ENCODE peak calls at places on chromosomes 4 and X, in nine cellular contexts. One of them, this sample, is unnamed.
A peak's percentile ranks its signal among the peaks of the same experiment; 100 is the strongest.

GRCh38 chr4:153465583-153465921 is 608 bp upstream of the TMEM131L start:
- DNase-seq in non-pigmented ciliary epithelial cell: no peak
- DNase-seq in effector CD4-positive, alpha-beta T cell: peak; percentile 20
- DNase-seq in HTR-8/SVneo: peak; percentile 57
- DNase-seq in amniotic stem cell: peak; percentile 29
- DNase-seq in RKO: peak; percentile 83
- DNase-seq in kidney glomerular epithelial cell: peak; percentile 34
- DNase-seq in neural crest cell: peak; percentile 44
- DNase-seq in nephron progenitor cell: peak; percentile 45
- DNase-seq in this sample: no peak

GRCh38 chrX:142637206-142637605 is 388.5 kb upstream of the SPANXN4 start:
- DNase-seq in non-pigmented ciliary epithelial cell: no peak
- DNase-seq in nephron progenitor cell: no peak
- DNase-seq in amniotic stem cell: no peak
- DNase-seq in neural crest cell: no peak
- DNase-seq in effector CD4-positive, alpha-beta T cell: no peak
- DNase-seq in HTR-8/SVneo: no peak
- DNase-seq in kidney glomerular epithelial cell: no peak
- DNase-seq in RKO: no peak
- DNase-seq in this sample: no peak

GRCh38 chr4:40918330-40918729 is 168.6 kb downstream of the NSUN7 start:
- DNase-seq in RKO: no peak
- DNase-seq in effector CD4-positive, alpha-beta T cell: no peak
- DNase-seq in HTR-8/SVneo: peak; percentile 21
- DNase-seq in amniotic stem cell: peak; percentile 38
- DNase-seq in neural crest cell: no peak
- DNase-seq in non-pigmented ciliary epithelial cell: peak; percentile 40
- DNase-seq in kidney glomerular epithelial cell: no peak
- DNase-seq in nephron progenitor cell: no peak
- DNase-seq in this sample: no peak

GRCh38 chr4:7620086-7620813 is 185.5 kb upstream of the PSAPL1 start:
- DNase-seq in kidney glomerular epithelial cell: no peak
- DNase-seq in RKO: no peak
- DNase-seq in neural crest cell: no peak
- DNase-seq in HTR-8/SVneo: no peak
- DNase-seq in non-pigmented ciliary epithelial cell: no peak
- DNase-seq in amniotic stem cell: no peak
- DNase-seq in nephron progenitor cell: no peak
- DNase-seq in effector CD4-positive, alpha-beta T cell: no peak
- DNase-seq in this sample: no peak

GRCh38 chrX:152861116-152861515 is 30.3 kb downstream of the NSDHL start:
- DNase-seq in effector CD4-positive, alpha-beta T cell: no peak
- DNase-seq in amniotic stem cell: no peak
- DNase-seq in kidney glomerular epithelial cell: no peak
- DNase-seq in HTR-8/SVneo: no peak
- DNase-seq in RKO: no peak
- DNase-seq in neural crest cell: no peak
- DNase-seq in nephron progenitor cell: peak; percentile 52
- DNase-seq in non-pigmented ciliary epithelial cell: no peak
- DNase-seq in this sample: no peak

GRCh38 chrX:48769230-48769629 is 7.7 kb downstream of the GLOD5 start:
- DNase-seq in nephron progenitor cell: no peak
- DNase-seq in effector CD4-positive, alpha-beta T cell: no peak
- DNase-seq in RKO: no peak
- DNase-seq in amniotic stem cell: no peak
- DNase-seq in kidney glomerular epithelial cell: no peak
- DNase-seq in HTR-8/SVneo: no peak
- DNase-seq in non-pigmented ciliary epithelial cell: no peak
- DNase-seq in neural crest cell: no peak
- DNase-seq in this sample: no peak

GRCh38 chr4:153541426-153542096 is 75.4 kb downstream of the TMEM131L start:
- DNase-seq in amniotic stem cell: peak; percentile 44
- DNase-seq in kidney glomerular epithelial cell: no peak
- DNase-seq in HTR-8/SVneo: peak; percentile 37
- DNase-seq in nephron progenitor cell: no peak
- DNase-seq in effector CD4-positive, alpha-beta T cell: no peak
- DNase-seq in non-pigmented ciliary epithelial cell: peak; percentile 86
- DNase-seq in RKO: peak; percentile 46
- DNase-seq in neural crest cell: no peak
- DNase-seq in this sample: no peak

GRCh38 chr4:110669663-110670062 is 46.8 kb upstream of the PITX2 start:
- DNase-seq in amniotic stem cell: no peak
- DNase-seq in kidney glomerular epithelial cell: no peak
- DNase-seq in neural crest cell: no peak
- DNase-seq in non-pigmented ciliary epithelial cell: no peak
- DNase-seq in RKO: peak; percentile 11
- DNase-seq in nephron progenitor cell: no peak
- DNase-seq in HTR-8/SVneo: no peak
- DNase-seq in effector CD4-positive, alpha-beta T cell: no peak
- DNase-seq in this sample: no peak

GRCh38 chrX:103616676-103617186 is 9.0 kb downstream of the TCEAL3 start:
- DNase-seq in kidney glomerular epithelial cell: no peak
- DNase-seq in effector CD4-positive, alpha-beta T cell: no peak
- DNase-seq in HTR-8/SVneo: no peak
- DNase-seq in neural crest cell: no peak
- DNase-seq in RKO: no peak
- DNase-seq in nephron progenitor cell: no peak
- DNase-seq in non-pigmented ciliary epithelial cell: no peak
- DNase-seq in amniotic stem cell: no peak
- DNase-seq in this sample: no peak

GRCh38 chr4:86432552-86433134 is 72.8 kb upstream of the MAPK10 start:
- DNase-seq in nephron progenitor cell: no peak
- DNase-seq in kidney glomerular epithelial cell: no peak
- DNase-seq in HTR-8/SVneo: no peak
- DNase-seq in neural crest cell: no peak
- DNase-seq in amniotic stem cell: no peak
- DNase-seq in effector CD4-positive, alpha-beta T cell: no peak
- DNase-seq in non-pigmented ciliary epithelial cell: no peak
- DNase-seq in RKO: no peak
- DNase-seq in this sample: no peak

GRCh38 chrX:22122510-22122909 is 90.4 kb downstream of the PHEX start:
- DNase-seq in kidney glomerular epithelial cell: no peak
- DNase-seq in neural crest cell: no peak
- DNase-seq in effector CD4-positive, alpha-beta T cell: no peak
- DNase-seq in RKO: no peak
- DNase-seq in non-pigmented ciliary epithelial cell: no peak
- DNase-seq in nephron progenitor cell: no peak
- DNase-seq in HTR-8/SVneo: no peak
- DNase-seq in amniotic stem cell: no peak
- DNase-seq in this sample: no peak